ENCODE peak calls at places on chromosomes 16 and 17, in four cellular contexts. One of them, this sample, is unnamed. For H3K9me2 and H3K9me3, the result is how much of the 10 kb centered on the place peaks cover.

GRCh38 chr16:83955218-83956130 is 2.4 kb downstream of the OSGIN1 start:
- DNase-seq in PC-3: no peak
- DNase-seq in GM23248: peak
- DNase-seq in HCT116: no peak
- DNase-seq in this sample: no peak

GRCh38 chr16:81595676-81596292 is 151.2 kb downstream of the CMIP start:
- DNase-seq in PC-3: no peak
- DNase-seq in GM23248: peak
- DNase-seq in HCT116: no peak
- DNase-seq in this sample: peak

GRCh38 chr17:62614142-62614541 is 13.3 kb upstream of the MRC2 start:
- DNase-seq in PC-3: peak
- DNase-seq in GM23248: peak
- DNase-seq in HCT116: no peak
- DNase-seq in this sample: no peak

GRCh38 chr16:68370221-68370920 is 59.6 kb downstream of the PRMT7 start:
- DNase-seq in PC-3: no peak
- DNase-seq in GM23248: no peak
- DNase-seq in HCT116: no peak
- DNase-seq in this sample: no peak

GRCh38 chr17:3529817-3530741 is 27.5 kb downstream of the TRPV3 start:
- DNase-seq in PC-3: no peak
- DNase-seq in GM23248: peak
- DNase-seq in HCT116: no peak
- DNase-seq in this sample: no peak

GRCh38 chr16:66609139-66609510 is 4.6 kb downstream of the CMTM3 start:
- DNase-seq in PC-3: no peak
- DNase-seq in GM23248: no peak
- DNase-seq in HCT116: no peak
- DNase-seq in this sample: no peak

GRCh38 chr16:49490321-49490705 is 116.7 kb downstream of the C16orf78 start:
- DNase-seq in PC-3: no peak
- DNase-seq in GM23248: no peak
- DNase-seq in HCT116: no peak
- DNase-seq in this sample: no peak

GRCh38 chr17:8072727-8073461 is 14.6 kb downstream of the ALOX12B start:
- DNase-seq in PC-3: no peak
- DNase-seq in GM23248: peak
- DNase-seq in HCT116: no peak
- DNase-seq in this sample: no peak

GRCh38 chr17:80323982-80324381 is 63.3 kb downstream of the RNF213 start:
- DNase-seq in PC-3: no peak
- DNase-seq in GM23248: no peak
- DNase-seq in HCT116: no peak
- DNase-seq in this sample: no peak

GRCh38 chr17:42009170-42009569 is 8.1 kb downstream of the DNAJC7 start:
- DNase-seq in PC-3: no peak
- DNase-seq in GM23248: peak
- DNase-seq in HCT116: no peak
- DNase-seq in this sample: no peak

GRCh38 chr17:75411328-75412067 is 6.0 kb upstream of the GRB2 start:
- DNase-seq in PC-3: no peak
- DNase-seq in GM23248: no peak
- DNase-seq in HCT116: no peak
- DNase-seq in this sample: no peak

GRCh38 chr16:86971251-86971650 is 345.9 kb downstream of the C16orf95 start:
- DNase-seq in PC-3: no peak
- DNase-seq in GM23248: no peak
- DNase-seq in HCT116: no peak
- DNase-seq in this sample: no peak

GRCh38 chr16:77945126-77945525 is 77.2 kb upstream of the CLEC3A start:
- DNase-seq in PC-3: no peak
- DNase-seq in GM23248: peak
- DNase-seq in HCT116: no peak
- DNase-seq in this sample: no peak

GRCh38 chr17:80348551-80349436 is 66.2 kb upstream of the ENDOV start:
- DNase-seq in PC-3: peak
- DNase-seq in GM23248: no peak
- DNase-seq in HCT116: no peak
- DNase-seq in this sample: no peak

GRCh38 chr17:81831957-81832607 is 1.0 kb downstream of the MCRIP1 start:
- DNase-seq in PC-3: no peak
- DNase-seq in GM23248: peak
- DNase-seq in HCT116: no peak
- DNase-seq in this sample: no peak

GRCh38 chr16:52416888-52417287 is 130.1 kb downstream of the TOX3 start:
- DNase-seq in PC-3: no peak
- DNase-seq in GM23248: no peak
- DNase-seq in HCT116: no peak
- DNase-seq in this sample: no peak

GRCh38 chr16:54317306-54317705 is 30.7 kb upstream of the IRX3 start:
- DNase-seq in PC-3: no peak
- DNase-seq in GM23248: no peak
- DNase-seq in HCT116: no peak
- DNase-seq in this sample: no peak

GRCh38 chr17:45394913-45395568 is 37.6 kb downstream of the ARHGAP27 start:
- DNase-seq in PC-3: peak
- DNase-seq in GM23248: peak
- DNase-seq in HCT116: peak
- DNase-seq in this sample: no peak

GRCh38 chr16:31472559-31473203 is 729 bp downstream of the TGFB1I1 start:
- DNase-seq in PC-3: peak
- DNase-seq in GM23248: peak
- DNase-seq in HCT116: peak
- DNase-seq in this sample: peak

GRCh38 chr16:85307552-85308364 is 195.5 kb upstream of the CIBAR2 start:
- DNase-seq in PC-3: no peak
- DNase-seq in GM23248: no peak
- DNase-seq in HCT116: no peak
- DNase-seq in this sample: no peak
- H3K9me2 ChIP-seq in PC-3: under half
- H3K9me2 ChIP-seq in GM23248: under half
- H3K9me2 ChIP-seq in HCT116: under half
- H3K9me2 ChIP-seq in this sample: under half

DNA sequence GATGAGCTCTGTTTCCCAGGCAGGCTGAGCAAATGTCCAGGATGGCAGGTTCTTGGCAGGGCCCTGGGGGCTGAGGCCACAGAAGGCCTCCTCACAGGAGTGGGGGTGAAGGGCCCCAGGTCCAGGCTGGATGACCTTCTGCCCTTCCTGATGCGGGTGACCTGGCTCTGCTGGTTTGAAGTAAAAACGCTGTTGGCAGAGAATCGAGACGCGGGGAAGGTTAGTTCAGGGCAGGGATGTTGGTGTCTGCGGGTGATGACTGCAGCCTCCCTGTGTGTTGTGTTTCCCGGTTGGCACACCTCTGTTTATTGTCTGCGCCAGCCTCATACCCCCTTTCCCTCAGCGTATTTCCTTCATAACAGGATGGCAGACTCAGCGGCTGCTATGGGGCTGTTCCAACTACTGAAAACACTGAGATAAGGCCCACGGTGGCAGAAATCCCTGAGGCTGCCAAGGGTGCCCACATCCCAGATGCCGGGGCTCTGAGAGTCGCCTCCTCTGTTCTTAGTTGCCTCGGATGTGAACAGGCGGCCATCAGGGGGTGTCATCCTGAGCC is 104.6 kb downstream of the METRNL start:
- DNase-seq in PC-3: no peak
- DNase-seq in GM23248: no peak
- DNase-seq in HCT116: no peak
- DNase-seq in this sample: no peak
- H2AFZ ChIP-seq in PC-3: no peak
- H2AFZ ChIP-seq in GM23248: peak
- H2AFZ ChIP-seq in HCT116: no peak
- H2AFZ ChIP-seq in this sample: no peak

DNA sequence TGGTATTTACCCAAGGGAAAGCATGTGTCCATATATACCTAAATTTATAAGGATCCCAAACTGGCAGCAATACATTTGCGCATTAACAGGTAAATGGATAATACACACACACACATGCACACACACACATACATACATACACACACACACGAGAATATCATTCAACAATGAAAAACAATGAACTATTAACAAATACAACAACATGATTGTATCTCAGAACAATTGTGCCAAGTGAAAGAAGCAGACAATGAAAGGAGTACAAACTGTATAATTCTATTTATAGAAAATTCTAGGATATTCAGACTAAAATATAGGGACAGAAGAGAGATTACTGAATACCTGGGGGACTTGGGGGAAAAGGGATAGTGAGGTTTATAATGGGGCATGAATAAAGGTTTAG is 323.0 kb downstream of the KCNJ2 start:
- DNase-seq in PC-3: no peak
- DNase-seq in GM23248: no peak
- DNase-seq in HCT116: no peak
- DNase-seq in this sample: no peak
- H3K9me3 ChIP-seq in PC-3: under half
- H3K9me3 ChIP-seq in GM23248: under half
- H3K9me3 ChIP-seq in HCT116: under half
- H3K9me3 ChIP-seq in this sample: under half

DNA sequence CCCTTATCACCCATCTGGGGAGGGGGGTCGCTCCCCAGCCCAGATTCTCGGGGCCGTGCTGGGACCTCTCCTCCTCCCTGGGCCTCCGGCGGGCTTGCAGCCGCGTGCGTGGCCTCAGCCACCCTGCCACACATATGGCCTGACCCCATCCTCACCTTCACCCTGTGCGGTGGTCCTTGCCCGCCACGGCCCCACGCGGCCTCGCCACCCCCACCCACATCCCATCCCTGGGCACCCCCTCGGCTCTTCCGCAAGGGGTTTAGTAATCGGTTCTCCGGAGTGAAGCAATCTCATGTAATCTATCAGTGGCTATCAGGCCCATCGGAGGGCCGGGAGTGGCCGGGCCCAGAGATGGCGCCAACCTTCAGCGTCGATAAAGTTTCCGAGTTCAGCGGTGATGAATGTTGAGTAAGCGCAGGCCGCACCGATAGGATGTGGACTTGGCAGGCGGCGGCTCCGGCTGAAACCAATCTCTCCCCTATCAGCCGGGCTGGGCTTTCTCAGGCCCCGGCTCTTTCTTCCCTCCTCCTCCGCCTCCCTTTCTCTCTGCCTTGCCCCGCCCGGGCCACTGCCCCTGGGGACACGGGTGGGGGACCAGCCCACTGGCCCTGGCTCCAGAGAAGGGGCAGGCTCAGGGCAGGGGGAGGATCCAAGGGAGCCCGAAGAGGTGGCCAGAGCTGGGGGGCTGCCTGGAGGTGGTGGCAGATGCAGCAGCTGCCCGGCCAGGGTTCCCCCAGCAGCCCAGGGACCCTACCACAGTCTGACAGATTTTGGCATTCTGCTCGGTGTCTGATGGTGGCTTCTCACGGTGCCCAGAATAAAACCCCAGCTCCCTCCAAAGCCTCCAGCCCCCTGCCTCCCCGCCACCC is 20.8 kb downstream of the ZFPM1 start:
- DNase-seq in PC-3: no peak
- DNase-seq in GM23248: no peak
- DNase-seq in HCT116: no peak
- DNase-seq in this sample: no peak
- H3K9me2 ChIP-seq in PC-3: under half
- H3K9me2 ChIP-seq in GM23248: under half
- H3K9me2 ChIP-seq in HCT116: under half
- H3K9me2 ChIP-seq in this sample: under half

GRCh38 chr17:49439673-49440571 is 25.2 kb upstream of the PHB1 start:
- DNase-seq in PC-3: no peak
- DNase-seq in GM23248: peak
- DNase-seq in HCT116: no peak
- DNase-seq in this sample: no peak
- H2AFZ ChIP-seq in PC-3: no peak
- H2AFZ ChIP-seq in GM23248: no peak
- H2AFZ ChIP-seq in HCT116: no peak
- H2AFZ ChIP-seq in this sample: no peak

GRCh38 chr17:5092139-5093010 is 14.1 kb downstream of the ZFP3 start:
- DNase-seq in PC-3: no peak
- DNase-seq in GM23248: no peak
- DNase-seq in HCT116: no peak
- DNase-seq in this sample: no peak
- H3K9me3 ChIP-seq in PC-3: under half
- H3K9me3 ChIP-seq in GM23248: under half
- H3K9me3 ChIP-seq in HCT116: half or more
- H3K9me3 ChIP-seq in this sample: half or more

GRCh38 chr16:65525743-65526142 is 403.9 kb upstream of the CDH11 start:
- DNase-seq in PC-3: no peak
- DNase-seq in GM23248: no peak
- DNase-seq in HCT116: no peak
- DNase-seq in this sample: no peak
- H3K9me2 ChIP-seq in PC-3: under half
- H3K9me2 ChIP-seq in GM23248: under half
- H3K9me2 ChIP-seq in HCT116: under half
- H3K9me2 ChIP-seq in this sample: under half

DNA sequence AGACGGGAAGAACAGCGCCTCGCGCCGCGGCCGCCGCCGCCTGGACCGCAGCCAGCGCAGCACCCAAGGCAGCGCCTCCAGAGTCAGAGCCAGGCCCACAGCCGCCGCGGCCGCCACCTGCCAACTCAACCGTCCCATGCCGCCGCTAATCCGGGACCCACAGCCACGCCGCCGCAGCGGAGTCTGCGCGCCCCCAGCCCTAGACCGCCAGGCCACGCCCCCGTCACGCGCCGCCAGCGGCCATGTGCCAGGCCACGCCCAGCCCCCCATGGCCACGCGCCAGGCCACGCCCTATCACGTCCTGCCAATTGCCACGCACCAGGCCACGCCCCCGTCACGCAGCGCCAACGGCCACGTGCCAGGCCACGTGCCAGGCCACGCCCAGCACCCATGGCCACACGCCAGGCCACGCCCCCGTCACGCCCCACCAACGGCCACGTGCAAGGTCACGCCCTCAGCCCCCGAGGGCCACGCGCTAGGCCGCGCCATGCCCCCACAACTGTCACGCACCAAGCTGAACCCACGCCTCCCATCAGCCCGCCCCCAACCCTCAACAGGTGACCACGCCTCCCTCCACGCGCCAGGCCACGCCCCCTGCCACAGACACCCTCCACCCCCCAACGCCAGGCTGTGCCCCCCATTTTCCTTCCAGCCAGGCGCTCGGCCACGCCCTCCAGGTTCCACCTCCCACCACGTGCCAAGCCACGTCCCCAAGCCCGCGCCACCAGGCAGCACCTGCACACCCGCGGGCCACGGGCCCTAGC is at the start of gene PLD6:
- DNase-seq in PC-3: peak
- DNase-seq in GM23248: peak
- DNase-seq in HCT116: peak
- DNase-seq in this sample: peak
- H2AFZ ChIP-seq in PC-3: peak
- H2AFZ ChIP-seq in GM23248: peak
- H2AFZ ChIP-seq in HCT116: peak
- H2AFZ ChIP-seq in this sample: peak